ENCODE peak calls at places on chromosomes 13 and 19, in six cellular contexts. W is neural progenitor cell, O is IMR-90, L is A549, P is H1, C is PC-3. S is an unnamed sample.

GRCh38 chr13:59450218-59450617 is 713.5 kb downstream of the DIAPH3 start:
- DNase-seq in W (no peak), O (no peak), L (no peak), P (no peak), C (no peak), S (no peak)

GRCh38 chr13:99948907-99949656 is 22.5 kb downstream of the ZIC5 start:
- DNase-seq in W (no peak), O (no peak), L (no peak), P (no peak), C (no peak), S (no peak)

GRCh38 chr13:27336005-27336673 is 65.5 kb downstream of the RASL11A start:
- DNase-seq in W (no peak), O (peak), L (no peak), P (no peak), C (no peak), S (no peak)

GRCh38 chr13:31242935-31243334 is 43.2 kb downstream of the B3GLCT start:
- DNase-seq in W (no peak), O (peak), L (no peak), P (no peak), C (no peak), S (no peak)

GRCh38 chr13:76398426-76398825 is 487.8 kb downstream of the KCTD12 start:
- DNase-seq in W (no peak), O (peak), L (no peak), P (no peak), C (no peak), S (no peak)

GRCh38 chr13:50248537-50249521 is 233.6 kb downstream of the KCNRG start:
- DNase-seq in W (no peak), O (no peak), L (no peak), P (no peak), C (no peak), S (no peak)

GRCh38 chr19:48121066-48121465 is 10.4 kb upstream of the PLA2G4C start:
- DNase-seq in W (no peak), O (no peak), L (no peak), P (no peak), C (no peak), S (no peak)

GRCh38 chr13:112931028-112931934 is 37.7 kb upstream of the MCF2L start:
- DNase-seq in W (peak), O (peak), L (peak), P (no peak), C (peak), S (peak)

GRCh38 chr13:37134411-37135041 is 29.1 kb upstream of the CSNK1A1L start:
- DNase-seq in W (no peak), O (peak), L (no peak), P (no peak), C (no peak), S (peak)

GRCh38 chr19:18393836-18394235 is 3.6 kb downstream of the LRRC25 start:
- DNase-seq in W (no peak), O (no peak), L (no peak), P (no peak), C (no peak), S (no peak)

DNA sequence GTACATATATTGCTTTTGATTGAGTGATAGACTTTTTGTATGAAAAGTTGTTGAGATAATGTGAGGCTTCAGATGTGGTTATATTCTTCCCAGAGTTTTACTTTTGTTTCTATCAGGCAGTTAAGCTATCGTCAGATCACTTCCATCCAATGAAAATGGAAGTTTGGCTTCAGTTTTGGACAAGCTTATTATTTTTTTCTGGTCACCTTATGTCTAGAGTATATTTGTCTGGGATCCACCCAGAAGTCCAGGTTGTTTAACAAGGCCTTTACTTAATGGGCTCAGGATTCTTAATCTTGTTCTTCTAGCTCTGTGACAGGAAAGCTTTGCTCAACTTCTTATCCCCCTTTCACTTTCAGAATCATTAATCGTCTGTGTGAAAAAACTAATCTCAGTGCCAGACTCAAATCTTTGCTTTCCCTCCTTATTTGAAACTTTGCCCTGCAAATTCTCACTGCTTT is 150.9 kb downstream of the PDS5B start:
- DNase-seq in W (no peak), O (no peak), L (no peak), P (no peak), C (no peak), S (no peak)
- H3K4me2 ChIP-seq in W (no peak), O (peak), L (peak), P (no peak), C (no peak), S (no peak)

DNA sequence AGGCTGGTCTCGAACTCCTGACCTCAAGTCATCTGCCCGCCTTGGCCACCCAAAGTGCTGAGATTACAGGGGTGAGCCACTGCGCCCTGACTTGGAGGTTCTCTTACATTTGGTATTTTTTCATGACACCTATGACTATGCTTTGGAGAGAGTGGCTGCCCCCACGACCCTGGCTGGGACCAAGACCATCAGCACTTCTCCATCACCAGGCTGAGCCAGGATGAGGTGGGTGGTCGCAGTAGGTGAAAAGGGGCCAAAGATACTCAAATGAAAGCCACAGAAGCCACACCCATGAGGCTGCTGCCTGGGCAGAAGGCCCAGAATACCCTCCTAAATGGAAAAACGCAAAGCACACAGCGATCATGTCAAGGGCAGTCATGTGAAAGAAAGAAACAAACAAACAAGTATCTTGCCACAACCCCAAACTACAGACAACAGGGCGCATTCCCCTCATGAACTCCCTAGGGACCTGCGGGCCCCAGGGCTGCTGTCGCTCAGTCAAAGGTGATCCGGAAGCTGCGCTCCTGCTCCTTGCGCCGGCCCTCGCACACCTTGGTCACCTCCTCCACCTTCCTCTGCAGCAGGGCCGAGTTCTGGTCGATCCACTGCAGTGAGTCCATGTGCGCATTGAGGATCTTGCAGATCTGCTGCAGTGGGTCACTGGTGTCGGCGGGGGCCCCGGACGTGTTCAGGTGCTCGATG is 11.2 kb upstream of the IL4I1 start:
- DNase-seq in W (no peak), O (no peak), L (no peak), P (no peak), C (no peak), S (no peak)
- H3K4me2 ChIP-seq in W (no peak), O (no peak), L (no peak), P (no peak), C (no peak), S (no peak)

GRCh38 chr19:33772102-33772857 is 24.4 kb upstream of the KCTD15 start:
- DNase-seq in W (no peak), O (no peak), L (no peak), P (no peak), C (no peak), S (no peak)
- H3K4me2 ChIP-seq in W (no peak), O (no peak), L (no peak), P (no peak), C (no peak), S (no peak)

DNA sequence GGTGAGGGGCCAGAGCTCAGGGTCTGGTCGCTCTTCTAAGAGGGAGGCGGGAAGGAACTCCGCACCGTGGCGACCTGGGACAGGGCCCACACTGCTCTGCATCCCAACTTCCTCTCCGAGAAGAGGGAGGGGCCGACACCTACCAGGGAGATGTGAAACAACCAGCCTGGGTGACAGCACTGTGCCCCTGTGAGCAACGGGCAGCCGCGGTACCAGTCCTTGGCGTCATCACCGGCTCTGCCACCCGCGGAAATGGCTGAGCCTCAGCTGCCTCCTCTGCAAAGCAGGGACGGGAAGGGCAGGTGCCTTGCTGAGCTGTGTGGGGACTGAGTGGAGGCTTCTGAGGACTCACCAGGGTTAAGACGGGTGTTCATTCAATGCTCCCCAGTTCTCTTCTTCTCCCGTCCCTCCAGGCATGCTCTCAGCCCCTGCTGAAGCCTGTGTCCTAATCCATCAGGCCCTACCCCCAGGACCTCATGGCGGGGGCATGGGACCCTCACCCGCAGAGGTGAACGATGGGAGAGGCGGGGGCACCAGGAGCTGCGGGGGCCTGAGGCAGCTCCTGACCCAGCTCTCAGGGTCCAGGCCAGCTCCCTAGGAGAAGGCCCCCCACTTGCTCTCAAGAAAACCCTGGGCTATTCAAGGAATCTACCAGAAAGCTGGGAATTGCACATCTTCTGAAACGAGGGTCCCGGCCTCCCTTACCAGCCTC is 9.3 kb downstream of the ZNF787 start:
- DNase-seq in W (peak), O (no peak), L (no peak), P (no peak), C (no peak), S (no peak)
- H3K4me2 ChIP-seq in W (peak), O (no peak), L (peak), P (peak), C (no peak), S (no peak)

S was measured in mesendoderm.